ENCODE peak calls at places on chromosomes 13 and 19, in four cellular contexts. B is stimulated activated CD8-positive, alpha-beta memory T cell treated with anti-CD3 and anti-CD28 coated beads, Interleukin-12 subunit alpha, Interleukin-12 subunit beta, amount 100 ng/mL, for 4 hours; I is mucosa of descending colon; T is DMS153. Q is an unnamed sample.
A peak's percentile ranks its signal among the peaks of the same experiment; 100 is the strongest.

GRCh38 chr13:113952983-113953520 is 20.8 kb downstream of the C13orf46 start:
- DNase-seq in T (no peak), I (peak; percentile 36), B (no peak), Q (no peak)

GRCh38 chr19:47423203-47423882 is 4.0 kb upstream of the MEIS3 start:
- DNase-seq in I (no peak), B (no peak), T (no peak), Q (no peak)

GRCh38 chr13:45441633-45442032 is 23.1 kb upstream of the COG3 start:
- DNase-seq in I (no peak), T (no peak), B (no peak), Q (no peak)

GRCh38 chr19:21483589-21484170 is 21.7 kb upstream of the ZNF429 start:
- DNase-seq in B (peak; percentile 12), T (no peak), I (peak; percentile 61), Q (no peak)

GRCh38 chr19:39341122-39341719 is 1.0 kb upstream of the SAMD4B start:
- DNase-seq in B (no peak), I (peak; percentile 64), T (no peak), Q (no peak)

GRCh38 chr19:510606-511100 is 3.4 kb downstream of the TPGS1 start:
- DNase-seq in T (peak; percentile 41), I (peak; percentile 91), B (peak; percentile 80), Q (peak; percentile 64)

GRCh38 chr13:43629691-43630480 is 156.9 kb downstream of the ENOX1 start:
- DNase-seq in I (no peak), B (no peak), T (no peak), Q (no peak)

GRCh38 chr13:109884462-109884861 is 98.1 kb upstream of the IRS2 start:
- DNase-seq in I (no peak), T (no peak), B (no peak), Q (no peak)

GRCh38 chr19:16062789-16063188 is 13.5 kb upstream of the TPM4 start:
- DNase-seq in I (peak; percentile 64), B (no peak), T (no peak), Q (peak; percentile 5)

GRCh38 chr13:73268306-73268705 is 209.5 kb downstream of the KLF5 start:
- DNase-seq in B (no peak), I (peak; percentile 50), T (peak; percentile 10), Q (no peak)

GRCh38 chr19:37979547-37980082 is 72.6 kb downstream of the SIPA1L3 start:
- DNase-seq in B (no peak), T (no peak), I (no peak), Q (no peak)

GRCh38 chr19:52492991-52493470 is 34.4 kb upstream of the ZNF808 start:
- DNase-seq in B (no peak), T (no peak), I (no peak), Q (no peak)

GRCh38 chr13:27080018-27080948 is 91.3 kb downstream of the USP12 start:
- DNase-seq in B (no peak), I (no peak), T (no peak), Q (no peak)

GRCh38 chr19:1818549-1819195 is 6.6 kb upstream of the ATP8B3 start:
- DNase-seq in T (no peak), B (no peak), I (no peak), Q (no peak)

GRCh38 chr13:37164635-37165034 is 59.2 kb upstream of the CSNK1A1L start:
- DNase-seq in I (no peak), T (no peak), B (no peak), Q (no peak)

GRCh38 chr19:18940791-18941627 is at the start of gene HOMER3:
- DNase-seq in I (peak; percentile 77), T (no peak), B (peak; percentile 55), Q (peak; percentile 1)

GRCh38 chr13:31089649-31090048 is 72.1 kb downstream of the HSPH1 start:
- DNase-seq in B (no peak), I (no peak), T (no peak), Q (no peak)

GRCh38 chr19:15934332-15935078 is at the start of gene CYP4F11:
- DNase-seq in T (peak; percentile 78), B (no peak), I (peak; percentile 89), Q (no peak)

GRCh38 chr19:4638828-4639530 is at the start of gene TNFAIP8L1:
- DNase-seq in I (peak; percentile 98), B (peak; percentile 97), T (peak; percentile 84), Q (peak; percentile 80)

GRCh38 chr19:55319786-55320185 is 5.4 kb downstream of the TMEM150B start:
- DNase-seq in I (no peak), T (peak; percentile 29), B (no peak), Q (no peak)

Q was measured in NCI-H748 treated with DMSO at 0.1 percent for 48 hours.